ENCODE peak calls at places on chromosomes 11 and 22, in eight cellular contexts. Z is GM23248; H is memory B cell; M is osteocyte; D is T-helper 9 cell; C is astrocyte of the spinal cord; L is activated CD4-positive, CD25-positive, alpha-beta regulatory T cell treated with anti-CD3 and anti-CD28 coated beads, Interleukin-2, amount 50 U/mL, for 16 hours; X is AG09309. J is an unnamed sample.

GRCh38 chr11:61771195-61771894 is 18.9 kb downstream of the MYRF start:
- DNase-seq in D (no peak), Z (no peak), L (no peak), M (no peak), H (no peak), C (no peak), X (no peak), J (no peak)

GRCh38 chr22:37260939-37261338 is 16.9 kb upstream of the RAC2 start:
- DNase-seq in H (peak; percentile 62), L (no peak), X (no peak), Z (peak; percentile 78), M (no peak), C (peak; percentile 38), D (no peak), J (no peak)

GRCh38 chr22:45450931-45451651 is 37.6 kb downstream of the RIBC2 start:
- DNase-seq in L (no peak), D (no peak), C (peak; percentile 68), Z (peak; percentile 91), H (no peak), X (peak; percentile 98), M (no peak), J (no peak)

GRCh38 chr11:72670041-72670440 is 4.2 kb downstream of the PDE2A start:
- DNase-seq in Z (no peak), C (no peak), M (no peak), D (no peak), X (no peak), L (no peak), H (no peak), J (no peak)

GRCh38 chr22:47818496-47818895 is 1056.0 kb downstream of the TBC1D22A start:
- DNase-seq in Z (no peak), H (no peak), X (no peak), D (no peak), L (no peak), C (no peak), M (peak; percentile 77), J (no peak)

GRCh38 chr11:100876826-100877545 is 189.9 kb downstream of the ARHGAP42 start:
- DNase-seq in Z (peak; percentile 94), D (no peak), M (no peak), X (peak; percentile 88), H (no peak), L (no peak), C (peak; percentile 99), J (no peak)

GRCh38 chr11:11010624-11011127 is 152.8 kb upstream of the ZBED5 start:
- DNase-seq in D (no peak), L (no peak), M (no peak), X (no peak), C (peak; percentile 4), H (no peak), Z (peak; percentile 55), J (peak; percentile 11)

GRCh38 chr22:44351037-44351436 is 38.3 kb upstream of the SHISAL1 start:
- DNase-seq in D (no peak), L (no peak), Z (no peak), C (no peak), X (no peak), M (no peak), H (no peak), J (no peak)

GRCh38 chr11:35167451-35167954 is 28.5 kb downstream of the CD44 start:
- DNase-seq in Z (peak; percentile 65), C (no peak), X (peak; percentile 78), L (no peak), D (no peak), H (no peak), M (no peak), J (no peak)

GRCh38 chr11:117462848-117463247 is 135.2 kb downstream of the CEP164 start:
- DNase-seq in Z (no peak), X (no peak), M (no peak), C (no peak), L (no peak), H (no peak), D (no peak), J (no peak)

J was measured in NCI-H187.